ENCODE peak calls at places on chromosome 11, in ten cellular contexts. One of them, this sample, is unnamed.
A peak's percentile ranks its signal among the peaks of the same experiment; 100 is the strongest.

GRCh38 chr11:78101073-78101472 is 21.4 kb upstream of the NDUFC2 start:
- DNase-seq in lung: no peak
- DNase-seq in brain microvascular endothelial cell: no peak
- DNase-seq in H9: no peak
- DNase-seq in astrocyte of the spinal cord: no peak
- DNase-seq in cardiac fibroblast: no peak
- DNase-seq in nephron progenitor cell: no peak
- DNase-seq in tibial nerve: no peak
- DNase-seq in AG04450: no peak
- DNase-seq in body of pancreas: no peak
- DNase-seq in this sample: no peak

GRCh38 chr11:132347156-132348090 is 977.0 kb downstream of the NTM start:
- DNase-seq in tibial nerve: no peak
- DNase-seq in cardiac fibroblast: no peak
- DNase-seq in lung: no peak
- DNase-seq in astrocyte of the spinal cord: no peak
- DNase-seq in brain microvascular endothelial cell: no peak
- DNase-seq in nephron progenitor cell: no peak
- DNase-seq in H9: peak; percentile 41
- DNase-seq in body of pancreas: no peak
- DNase-seq in AG04450: no peak
- DNase-seq in this sample: no peak

GRCh38 chr11:102620858-102621561 is 4.1 kb downstream of the MMP20 start:
- DNase-seq in lung: no peak
- DNase-seq in astrocyte of the spinal cord: peak; percentile 74
- DNase-seq in tibial nerve: no peak
- DNase-seq in cardiac fibroblast: peak; percentile 88
- DNase-seq in brain microvascular endothelial cell: peak; percentile 80
- DNase-seq in H9: no peak
- DNase-seq in AG04450: peak; percentile 33
- DNase-seq in nephron progenitor cell: no peak
- DNase-seq in body of pancreas: no peak
- DNase-seq in this sample: peak; percentile 88

GRCh38 chr11:76670475-76671235 is at the start of gene LRRC32:
- DNase-seq in nephron progenitor cell: peak; percentile 73
- DNase-seq in AG04450: no peak
- DNase-seq in cardiac fibroblast: peak; percentile 26
- DNase-seq in astrocyte of the spinal cord: no peak
- DNase-seq in lung: peak; percentile 55
- DNase-seq in brain microvascular endothelial cell: no peak
- DNase-seq in tibial nerve: peak; percentile 34
- DNase-seq in H9: peak; percentile 56
- DNase-seq in body of pancreas: peak; percentile 35
- DNase-seq in this sample: no peak

GRCh38 chr11:11657101-11657935 is 35.5 kb upstream of the GALNT18 start:
- DNase-seq in cardiac fibroblast: no peak
- DNase-seq in AG04450: no peak
- DNase-seq in tibial nerve: no peak
- DNase-seq in astrocyte of the spinal cord: no peak
- DNase-seq in brain microvascular endothelial cell: no peak
- DNase-seq in H9: no peak
- DNase-seq in body of pancreas: no peak
- DNase-seq in lung: no peak
- DNase-seq in nephron progenitor cell: no peak
- DNase-seq in this sample: no peak

GRCh38 chr11:35585411-35585810 is 32.8 kb upstream of the FJX1 start:
- DNase-seq in AG04450: no peak
- DNase-seq in tibial nerve: no peak
- DNase-seq in brain microvascular endothelial cell: no peak
- DNase-seq in lung: no peak
- DNase-seq in nephron progenitor cell: no peak
- DNase-seq in H9: no peak
- DNase-seq in body of pancreas: no peak
- DNase-seq in astrocyte of the spinal cord: no peak
- DNase-seq in cardiac fibroblast: no peak
- DNase-seq in this sample: no peak

GRCh38 chr11:72588656-72589410 is 85.4 kb downstream of the PDE2A start:
- DNase-seq in body of pancreas: no peak
- DNase-seq in H9: no peak
- DNase-seq in lung: no peak
- DNase-seq in brain microvascular endothelial cell: no peak
- DNase-seq in tibial nerve: no peak
- DNase-seq in cardiac fibroblast: no peak
- DNase-seq in AG04450: no peak
- DNase-seq in nephron progenitor cell: no peak
- DNase-seq in astrocyte of the spinal cord: no peak
- DNase-seq in this sample: no peak

GRCh38 chr11:100329352-100329751 is 357.7 kb upstream of the ARHGAP42 start:
- DNase-seq in lung: no peak
- DNase-seq in brain microvascular endothelial cell: no peak
- DNase-seq in astrocyte of the spinal cord: no peak
- DNase-seq in H9: no peak
- DNase-seq in cardiac fibroblast: no peak
- DNase-seq in body of pancreas: no peak
- DNase-seq in tibial nerve: no peak
- DNase-seq in nephron progenitor cell: no peak
- DNase-seq in AG04450: no peak
- DNase-seq in this sample: no peak

GRCh38 chr11:67441082-67441683 is 2.1 kb downstream of the CORO1B start:
- DNase-seq in lung: no peak
- DNase-seq in nephron progenitor cell: no peak
- DNase-seq in tibial nerve: no peak
- DNase-seq in H9: no peak
- DNase-seq in body of pancreas: no peak
- DNase-seq in AG04450: no peak
- DNase-seq in cardiac fibroblast: no peak
- DNase-seq in brain microvascular endothelial cell: no peak
- DNase-seq in astrocyte of the spinal cord: no peak
- DNase-seq in this sample: no peak

GRCh38 chr11:67440229-67441081 is 2.8 kb downstream of the CORO1B start:
- DNase-seq in brain microvascular endothelial cell: no peak
- DNase-seq in lung: no peak
- DNase-seq in cardiac fibroblast: no peak
- DNase-seq in nephron progenitor cell: no peak
- DNase-seq in body of pancreas: no peak
- DNase-seq in tibial nerve: no peak
- DNase-seq in H9: no peak
- DNase-seq in astrocyte of the spinal cord: no peak
- DNase-seq in AG04450: no peak
- DNase-seq in this sample: no peak

GRCh38 chr11:67441731-67442401 is 1.4 kb downstream of the CORO1B start:
- DNase-seq in nephron progenitor cell: no peak
- DNase-seq in lung: no peak
- DNase-seq in cardiac fibroblast: no peak
- DNase-seq in body of pancreas: no peak
- DNase-seq in H9: no peak
- DNase-seq in tibial nerve: no peak
- DNase-seq in astrocyte of the spinal cord: no peak
- DNase-seq in AG04450: no peak
- DNase-seq in brain microvascular endothelial cell: no peak
- DNase-seq in this sample: no peak

GRCh38 chr11:67438121-67438902 is 830 bp upstream of the PTPRCAP start:
- DNase-seq in body of pancreas: no peak
- DNase-seq in tibial nerve: no peak
- DNase-seq in cardiac fibroblast: no peak
- DNase-seq in AG04450: no peak
- DNase-seq in brain microvascular endothelial cell: no peak
- DNase-seq in nephron progenitor cell: no peak
- DNase-seq in H9: peak; percentile 58
- DNase-seq in astrocyte of the spinal cord: no peak
- DNase-seq in lung: no peak
- DNase-seq in this sample: no peak

DNA sequence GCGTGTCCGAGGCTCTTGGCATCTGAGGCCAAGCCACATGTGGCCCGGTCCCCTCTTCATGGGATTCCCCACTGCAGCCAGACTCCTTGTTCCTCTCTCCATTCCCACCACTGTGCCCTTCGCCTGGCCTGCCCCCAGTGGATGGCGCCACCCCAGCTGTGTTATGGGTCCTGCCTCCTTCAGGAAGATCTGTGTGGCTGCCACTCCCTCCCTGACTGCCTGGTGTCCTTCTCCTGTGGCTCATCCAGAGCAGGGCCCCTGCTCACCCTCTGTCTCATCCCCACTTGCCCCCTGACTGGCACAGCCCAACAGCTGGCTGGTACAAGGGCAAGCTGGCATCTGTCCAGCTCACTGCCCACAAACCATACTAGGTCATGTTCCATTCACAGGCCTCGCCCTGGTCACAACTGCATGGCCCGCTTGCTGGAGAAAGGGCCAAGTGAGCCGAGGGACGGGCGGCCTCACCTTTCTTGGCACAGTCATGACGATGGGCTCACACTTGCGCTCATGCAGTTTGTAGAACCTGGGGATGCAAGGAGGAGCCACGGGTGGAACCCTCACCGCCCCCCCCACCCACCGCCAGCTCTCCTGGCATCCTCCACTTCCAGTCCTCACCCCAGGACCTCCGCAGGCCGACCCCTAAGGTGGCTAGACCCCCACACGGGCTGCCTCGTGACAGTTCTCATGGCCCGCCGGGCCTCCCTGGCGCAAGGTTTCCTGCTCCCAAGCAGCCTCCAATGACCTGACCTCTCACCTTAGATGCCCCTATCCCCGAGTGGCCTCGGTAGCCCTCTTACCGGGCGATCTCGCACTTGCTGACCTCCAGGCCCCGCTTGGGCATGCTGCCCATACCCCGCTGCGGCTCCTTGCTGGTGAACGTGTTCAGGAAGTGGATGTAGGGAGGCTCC is 2.1 kb upstream of the PTPRCAP start:
- DNase-seq in H9: peak; percentile 63
- DNase-seq in body of pancreas: peak; percentile 33
- DNase-seq in astrocyte of the spinal cord: peak; percentile 10
- DNase-seq in lung: no peak
- DNase-seq in brain microvascular endothelial cell: no peak
- DNase-seq in AG04450: no peak
- DNase-seq in tibial nerve: no peak
- DNase-seq in cardiac fibroblast: peak; percentile 25
- DNase-seq in nephron progenitor cell: no peak
- DNase-seq in this sample: no peak
- TF ChIP-seq CTCF in H9: peak; percentile 46
- TF ChIP-seq CTCF in body of pancreas: peak; percentile 9
- TF ChIP-seq CTCF in astrocyte of the spinal cord: peak; percentile 25
- TF ChIP-seq CTCF in lung: no peak
- TF ChIP-seq CTCF in brain microvascular endothelial cell: peak; percentile 47
- TF ChIP-seq CTCF in AG04450: peak; percentile 18
- TF ChIP-seq CTCF in tibial nerve: no peak
- TF ChIP-seq CTCF in cardiac fibroblast: peak; percentile 8
- TF ChIP-seq CTCF in nephron progenitor cell: no peak
- TF ChIP-seq CTCF in this sample: peak; percentile 15

DNA sequence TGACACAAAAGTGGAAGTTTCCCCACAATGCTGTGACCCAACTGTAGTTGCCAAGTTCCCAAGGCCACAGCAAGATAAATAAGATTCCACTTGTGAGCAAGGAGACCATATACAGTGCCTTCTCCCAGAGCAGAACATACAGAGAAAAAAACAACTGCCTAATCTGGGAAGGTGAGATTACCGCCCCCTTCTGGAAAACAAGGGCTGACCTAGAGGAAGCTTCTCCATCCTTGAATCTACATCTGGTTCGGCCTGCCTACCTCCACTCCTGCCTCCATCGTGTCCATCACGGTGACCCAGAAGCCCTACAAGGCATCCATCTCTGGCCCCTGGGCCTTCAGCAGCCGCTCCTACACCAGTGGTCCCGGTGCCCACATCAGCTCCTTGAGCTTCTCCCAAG is 6.1 kb upstream of the RNASEH2C start:
- DNase-seq in brain microvascular endothelial cell: no peak
- DNase-seq in tibial nerve: no peak
- DNase-seq in nephron progenitor cell: no peak
- DNase-seq in cardiac fibroblast: no peak
- DNase-seq in AG04450: no peak
- DNase-seq in astrocyte of the spinal cord: no peak
- DNase-seq in body of pancreas: no peak
- DNase-seq in lung: no peak
- DNase-seq in H9: no peak
- DNase-seq in this sample: no peak
- TF ChIP-seq CTCF in brain microvascular endothelial cell: no peak
- TF ChIP-seq CTCF in tibial nerve: no peak
- TF ChIP-seq CTCF in nephron progenitor cell: no peak
- TF ChIP-seq CTCF in cardiac fibroblast: no peak
- TF ChIP-seq CTCF in AG04450: no peak
- TF ChIP-seq CTCF in astrocyte of the spinal cord: no peak
- TF ChIP-seq CTCF in body of pancreas: no peak
- TF ChIP-seq CTCF in lung: no peak
- TF ChIP-seq CTCF in H9: peak; percentile 56
- TF ChIP-seq CTCF in this sample: no peak

GRCh38 chr11:65915821-65916251 is 3.0 kb downstream of the C11orf68 start:
- DNase-seq in tibial nerve: peak; percentile 63
- DNase-seq in cardiac fibroblast: peak; percentile 99
- DNase-seq in body of pancreas: peak; percentile 58
- DNase-seq in brain microvascular endothelial cell: peak; percentile 96
- DNase-seq in nephron progenitor cell: no peak
- DNase-seq in astrocyte of the spinal cord: peak; percentile 95
- DNase-seq in H9: peak; percentile 71
- DNase-seq in lung: peak; percentile 80
- DNase-seq in AG04450: peak; percentile 93
- DNase-seq in this sample: peak; percentile 97

GRCh38 chr11:65912840-65913239 is 6.0 kb downstream of the C11orf68 start:
- DNase-seq in cardiac fibroblast: peak; percentile 87
- DNase-seq in H9: no peak
- DNase-seq in tibial nerve: no peak
- DNase-seq in body of pancreas: no peak
- DNase-seq in astrocyte of the spinal cord: peak; percentile 59
- DNase-seq in lung: no peak
- DNase-seq in AG04450: no peak
- DNase-seq in brain microvascular endothelial cell: peak; percentile 59
- DNase-seq in nephron progenitor cell: no peak
- DNase-seq in this sample: peak; percentile 87

GRCh38 chr11:65915101-65915820 is 3.6 kb downstream of the C11orf68 start:
- DNase-seq in cardiac fibroblast: no peak
- DNase-seq in H9: no peak
- DNase-seq in body of pancreas: no peak
- DNase-seq in tibial nerve: no peak
- DNase-seq in brain microvascular endothelial cell: no peak
- DNase-seq in AG04450: no peak
- DNase-seq in lung: no peak
- DNase-seq in nephron progenitor cell: no peak
- DNase-seq in astrocyte of the spinal cord: no peak
- DNase-seq in this sample: no peak

GRCh38 chr11:65907878-65908277 is 7.7 kb upstream of the FOSL1 start:
- DNase-seq in H9: no peak
- DNase-seq in tibial nerve: no peak
- DNase-seq in lung: no peak
- DNase-seq in brain microvascular endothelial cell: no peak
- DNase-seq in astrocyte of the spinal cord: no peak
- DNase-seq in cardiac fibroblast: no peak
- DNase-seq in body of pancreas: no peak
- DNase-seq in AG04450: no peak
- DNase-seq in nephron progenitor cell: no peak
- DNase-seq in this sample: no peak

GRCh38 chr11:65911682-65912568 is 6.9 kb downstream of the C11orf68 start:
- DNase-seq in body of pancreas: peak; percentile 20
- DNase-seq in tibial nerve: no peak
- DNase-seq in AG04450: no peak
- DNase-seq in H9: peak; percentile 79
- DNase-seq in lung: peak; percentile 52
- DNase-seq in brain microvascular endothelial cell: no peak
- DNase-seq in nephron progenitor cell: peak; percentile 31
- DNase-seq in cardiac fibroblast: peak; percentile 88
- DNase-seq in astrocyte of the spinal cord: peak; percentile 73
- DNase-seq in this sample: peak; percentile 88
- TF ChIP-seq CTCF in body of pancreas: peak; percentile 17
- TF ChIP-seq CTCF in tibial nerve: peak; percentile 32
- TF ChIP-seq CTCF in AG04450: peak; percentile 17
- TF ChIP-seq CTCF in H9: peak; percentile 59
- TF ChIP-seq CTCF in lung: no peak
- TF ChIP-seq CTCF in brain microvascular endothelial cell: peak; percentile 42
- TF ChIP-seq CTCF in nephron progenitor cell: no peak
- TF ChIP-seq CTCF in cardiac fibroblast: peak; percentile 9
- TF ChIP-seq CTCF in astrocyte of the spinal cord: peak; percentile 32
- TF ChIP-seq CTCF in this sample: peak; percentile 29

DNA sequence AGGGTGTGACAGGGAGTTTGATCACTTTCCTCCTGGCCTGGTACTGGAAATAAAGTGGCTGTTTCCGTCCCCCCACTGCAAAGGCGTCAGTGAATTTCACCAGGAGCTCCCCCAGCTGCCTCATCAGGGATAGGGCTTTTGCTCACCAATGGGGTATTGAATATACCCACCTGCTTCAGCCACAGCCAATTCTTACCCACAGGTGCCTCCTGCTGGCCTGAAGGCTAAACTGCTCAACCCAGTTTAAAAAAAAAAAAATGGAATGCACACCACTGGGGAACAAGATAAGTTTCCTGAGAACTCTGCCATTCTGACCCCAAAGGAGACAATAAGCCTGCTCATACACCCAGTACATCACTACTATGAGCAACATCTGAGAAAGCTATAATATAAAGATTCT is 65.3 kb upstream of the MS4A8 start:
- DNase-seq in lung: no peak
- DNase-seq in nephron progenitor cell: peak; percentile 15
- DNase-seq in cardiac fibroblast: no peak
- DNase-seq in body of pancreas: no peak
- DNase-seq in astrocyte of the spinal cord: no peak
- DNase-seq in brain microvascular endothelial cell: no peak
- DNase-seq in tibial nerve: no peak
- DNase-seq in AG04450: no peak
- DNase-seq in H9: peak; percentile 66
- DNase-seq in this sample: no peak
- TF ChIP-seq CTCF in lung: no peak
- TF ChIP-seq CTCF in nephron progenitor cell: peak; percentile 41
- TF ChIP-seq CTCF in cardiac fibroblast: no peak
- TF ChIP-seq CTCF in body of pancreas: no peak
- TF ChIP-seq CTCF in astrocyte of the spinal cord: peak; percentile 4
- TF ChIP-seq CTCF in brain microvascular endothelial cell: no peak
- TF ChIP-seq CTCF in tibial nerve: no peak
- TF ChIP-seq CTCF in AG04450: no peak
- TF ChIP-seq CTCF in H9: peak; percentile 78
- TF ChIP-seq CTCF in this sample: peak; percentile 9